ENCODE peak calls at places on chromosome 1, in five cellular contexts. E, Z, G, P and R are unnamed samples.

GRCh38 chr1:219555031-219555667 is 57.8 kb downstream of the ZC3H11B start:
- DNase-seq in E (no peak), Z (no peak), G (peak; percentile 49), P (peak; percentile 64), R (peak; percentile 23)

GRCh38 chr1:224903955-224904354 is 25.5 kb upstream of the DNAH14 start:
- DNase-seq in E (no peak), Z (no peak), G (no peak), P (no peak), R (no peak)

GRCh38 chr1:84724128-84724860 is 34.0 kb upstream of the SSX2IP start:
- DNase-seq in E (no peak), Z (no peak), G (no peak), P (no peak), R (peak; percentile 16)

GRCh38 chr1:37037675-37038074 is 3.4 kb upstream of the GRIK3 start:
- DNase-seq in E (no peak), Z (no peak), G (no peak), P (no peak), R (no peak)

GRCh38 chr1:59074574-59074973 is 222.3 kb upstream of the FGGY start:
- DNase-seq in E (no peak), Z (no peak), G (no peak), P (no peak), R (no peak)

GRCh38 chr1:231951399-231951798 is 324.8 kb downstream of the DISC1 start:
- DNase-seq in E (no peak), Z (no peak), G (peak; percentile 75), P (peak; percentile 69), R (peak; percentile 66)

GRCh38 chr1:199084293-199084692 is 445.5 kb downstream of the PTPRC start:
- DNase-seq in E (no peak), Z (no peak), G (peak; percentile 69), P (peak; percentile 94), R (peak; percentile 58)

GRCh38 chr1:155598842-155599331 is 11.1 kb upstream of the MSTO1 start:
- DNase-seq in E (no peak), Z (peak; percentile 43), G (peak; percentile 62), P (peak; percentile 43), R (peak; percentile 35)

GRCh38 chr1:168674252-168674651 is 54.8 kb downstream of the DPT start:
- DNase-seq in E (no peak), Z (no peak), G (no peak), P (no peak), R (no peak)

GRCh38 chr1:109546311-109547109 is 1.9 kb upstream of the GNAI3 start:
- DNase-seq in E (peak; percentile 88), Z (peak; percentile 88), G (peak; percentile 89), P (peak; percentile 86), R (peak; percentile 89)

GRCh38 chr1:194296201-194296600 is 1109.8 kb upstream of the B3GALT2 start:
- DNase-seq in E (no peak), Z (no peak), G (peak; percentile 76), P (peak; percentile 38), R (no peak)

GRCh38 chr1:209960926-209961325 is 22.9 kb downstream of the SYT14 start:
- DNase-seq in E (no peak), Z (no peak), G (no peak), P (no peak), R (no peak)

GRCh38 chr1:244218220-244218619 is 167.1 kb downstream of the ZBTB18 start:
- DNase-seq in E (no peak), Z (no peak), G (no peak), P (no peak), R (no peak)